ENCODE peak calls at places on chromosomes 4 and X, in four cellular contexts. A, H, M and I are unnamed samples.

GRCh38 chrX:8869812-8870211 is 68.6 kb upstream of the FAM9A start:
- DNase-seq in H (no peak), M (no peak), A (no peak), I (no peak)

GRCh38 chrX:43676960-43677582 is 21.0 kb downstream of the MAOA start:
- DNase-seq in M (peak), H (no peak), A (no peak), I (no peak)

GRCh38 chr4:89284828-89285227 is 22.8 kb downstream of the GPRIN3 start:
- DNase-seq in A (no peak), M (no peak), H (no peak), I (no peak)

GRCh38 chr4:86965019-86965976 is 30.5 kb downstream of the AFF1 start:
- DNase-seq in M (peak), A (no peak), H (no peak), I (no peak)

GRCh38 chr4:158590219-158590618 is 68.5 kb downstream of the RXFP1 start:
- DNase-seq in A (no peak), M (no peak), H (no peak), I (no peak)

GRCh38 chr4:170741856-170742255 is 652.1 kb upstream of the AADAT start:
- DNase-seq in H (no peak), A (no peak), M (no peak), I (no peak)

GRCh38 chr4:173498023-173498422 is 32.0 kb downstream of the HAND2 start:
- DNase-seq in H (no peak), A (no peak), M (no peak), I (no peak)

GRCh38 chr4:48930654-48931053 is 24.1 kb upstream of the OCIAD2 start:
- DNase-seq in M (no peak), A (no peak), H (no peak), I (no peak)

GRCh38 chrX:143165778-143166177 is 140.1 kb downstream of the SPANXN4 start:
- DNase-seq in M (no peak), A (no peak), H (no peak), I (no peak)

GRCh38 chr4:183915976-183916375 is 10.9 kb downstream of the STOX2 start:
- DNase-seq in H (no peak), A (no peak), M (no peak), I (no peak)

GRCh38 chr4:6134612-6135220 is 65.6 kb downstream of the JAKMIP1 start:
- DNase-seq in H (no peak), M (no peak), A (peak), I (no peak)

GRCh38 chr4:167052631-167053085 is 181.6 kb downstream of the SPOCK3 start:
- DNase-seq in A (no peak), H (no peak), M (no peak), I (no peak)